ENCODE peak calls at places on chromosomes 3 and 15, in six cellular contexts. L is stimulated activated CD4-positive, alpha-beta T cell treated with anti-CD3 and anti-CD28 coated beads, TNF-alpha, amount 100 ng/mL, for 4 hours; N is A172; J is amygdala; P is Jurkat, Clone E6-1; O is stimulated activated naive CD8-positive, alpha-beta T cell treated with anti-CD3 and anti-CD28 coated beads, Interleukin-15, amount 100 ng/mL, for 72 hours. D is an unnamed sample.

GRCh38 chr3:98705694-98706093 is 57.4 kb upstream of the ST3GAL6 start:
- DNase-seq in P (peak), O (no peak), J (no peak), L (no peak), N (no peak), D (no peak)

GRCh38 chr3:45273681-45274515 is 47.8 kb upstream of the TMEM158 start:
- DNase-seq in P (no peak), J (no peak), O (no peak), L (no peak), N (peak), D (no peak)

GRCh38 chr15:71997691-71998090 is 120.3 kb downstream of the MYO9A start:
- DNase-seq in N (peak), P (no peak), L (no peak), J (no peak), O (no peak), D (no peak)

GRCh38 chr3:55813268-55814097 is 326.4 kb upstream of the WNT5A start:
- DNase-seq in O (no peak), J (no peak), L (no peak), P (no peak), N (no peak), D (no peak)

GRCh38 chr3:32733631-32734229 is 48.7 kb downstream of the CNOT10 start:
- DNase-seq in N (peak), O (no peak), L (no peak), P (peak), J (peak), D (no peak)

GRCh38 chr15:41607033-41607432 is 48.0 kb downstream of the TYRO3 start:
- DNase-seq in L (no peak), O (no peak), J (no peak), N (peak), P (no peak), D (no peak)

GRCh38 chr3:113545594-113545993 is 13.2 kb downstream of the SIDT1 start:
- DNase-seq in N (no peak), P (no peak), O (no peak), L (no peak), J (no peak), D (no peak)

GRCh38 chr3:185781759-185782158 is 43.1 kb downstream of the IGF2BP2 start:
- DNase-seq in P (no peak), O (no peak), L (no peak), N (no peak), J (no peak), D (no peak)

GRCh38 chr3:123102249-123102648 is 35.4 kb downstream of the PDIA5 start:
- DNase-seq in J (no peak), N (no peak), P (no peak), O (no peak), L (no peak), D (no peak)

GRCh38 chr3:55891106-55891505 is 404.0 kb upstream of the WNT5A start:
- DNase-seq in O (no peak), J (no peak), N (peak), P (no peak), L (no peak), D (no peak)

GRCh38 chr3:6861331-6861988 is 545 bp downstream of the GRM7 start:
- DNase-seq in O (no peak), J (no peak), N (no peak), L (no peak), P (no peak), D (no peak)

GRCh38 chr3:172370434-172370833 is 77.8 kb downstream of the GHSR start:
- DNase-seq in L (no peak), J (no peak), O (no peak), P (no peak), N (no peak), D (no peak)

GRCh38 chr3:113933746-113934145 is 14.1 kb upstream of the ZDHHC23 start:
- DNase-seq in O (no peak), P (no peak), J (no peak), N (no peak), L (no peak), D (no peak)

GRCh38 chr3:194082596-194083220 is 53.2 kb upstream of the HES1 start:
- DNase-seq in P (no peak), N (peak), O (no peak), J (no peak), L (no peak), D (no peak)

GRCh38 chr15:61401903-61402698 is 173.0 kb upstream of the RORA start:
- DNase-seq in L (no peak), J (no peak), P (no peak), O (no peak), N (no peak), D (no peak)

D was measured in activated CD4-positive, CD25-positive, alpha-beta regulatory T cell.